ENCODE peak calls at places on chromosomes 13 and 19, in nine cellular contexts. F, M, R, Z, O, L, A, G and D are unnamed samples.

GRCh38 chr13:80473695-80474094 is 132.8 kb upstream of the SPRY2 start:
- DNase-seq in F (no peak), M (peak; percentile 55), R (no peak), Z (no peak), O (no peak), L (no peak), A (peak; percentile 71), G (no peak), D (peak; percentile 91)

GRCh38 chr19:2628597-2628996 is 73.9 kb downstream of the GNG7 start:
- DNase-seq in F (no peak), M (no peak), R (no peak), Z (no peak), O (no peak), L (no peak), A (no peak), G (no peak), D (no peak)

GRCh38 chr19:42281175-42282035 is 12.4 kb downstream of the CIC start:
- DNase-seq in F (no peak), M (peak; percentile 58), R (no peak), Z (no peak), O (peak; percentile 75), L (peak; percentile 71), A (peak; percentile 53), G (no peak), D (peak; percentile 79)

GRCh38 chr13:99320693-99321481 is 13.7 kb upstream of the GPR183 start:
- DNase-seq in F (no peak), M (peak; percentile 97), R (peak; percentile 55), Z (no peak), O (no peak), L (no peak), A (peak; percentile 94), G (peak; percentile 44), D (peak; percentile 83)

GRCh38 chr19:1992759-1993260 is 22.7 kb downstream of the BTBD2 start:
- DNase-seq in F (no peak), M (no peak), R (peak; percentile 69), Z (no peak), O (peak; percentile 68), L (no peak), A (peak; percentile 40), G (no peak), D (peak; percentile 26)

GRCh38 chr13:98143157-98143553 is 261 bp downstream of the FARP1 start:
- DNase-seq in F (peak; percentile 50), M (no peak), R (no peak), Z (no peak), O (no peak), L (peak; percentile 61), A (no peak), G (no peak), D (no peak)

GRCh38 chr13:84686973-84687372 is 804.7 kb upstream of the SLITRK1 start:
- DNase-seq in F (no peak), M (no peak), R (no peak), Z (no peak), O (no peak), L (no peak), A (no peak), G (no peak), D (no peak)

GRCh38 chr19:43957891-43958290 is 6.9 kb downstream of the ZNF221 start:
- DNase-seq in F (no peak), M (peak; percentile 36), R (peak; percentile 58), Z (no peak), O (no peak), L (no peak), A (peak; percentile 19), G (peak; percentile 80), D (peak; percentile 7)

GRCh38 chr13:113046883-113047244 is 58.7 kb upstream of the F7 start:
- DNase-seq in F (no peak), M (no peak), R (no peak), Z (no peak), O (no peak), L (no peak), A (no peak), G (no peak), D (no peak)

GRCh38 chr19:44747739-44748425 is 626 bp upstream of the BCL3 start:
- DNase-seq in F (peak; percentile 25), M (peak; percentile 72), R (peak; percentile 64), Z (no peak), O (peak; percentile 76), L (no peak), A (peak; percentile 64), G (no peak), D (no peak)

GRCh38 chr13:113970810-113971470 is 2.9 kb downstream of the C13orf46 start:
- DNase-seq in F (no peak), M (no peak), R (no peak), Z (no peak), O (no peak), L (no peak), A (no peak), G (peak; percentile 10), D (peak; percentile 90)

GRCh38 chr13:114298866-114299265 is 15.4 kb upstream of the CHAMP1 start:
- DNase-seq in F (no peak), M (no peak), R (no peak), Z (no peak), O (peak; percentile 39), L (no peak), A (no peak), G (no peak), D (no peak)